ENCODE peak calls at places on chromosomes 16 and 17, in five cellular contexts. I, R, Q, T and M are unnamed samples.

GRCh38 chr17:49157784-49158183 is 25.2 kb downstream of the B4GALNT2 start:
- DNase-seq in I (no peak), R (no peak), Q (no peak), T (peak; percentile 42), M (no peak)

GRCh38 chr16:13042291-13042690 is 140.9 kb downstream of the SHISA9 start:
- DNase-seq in I (no peak), R (no peak), Q (no peak), T (no peak), M (no peak)

GRCh38 chr16:89410322-89410721 is 80.0 kb downstream of the ANKRD11 start:
- DNase-seq in I (no peak), R (no peak), Q (no peak), T (no peak), M (no peak)

GRCh38 chr16:64253114-64253513 is 868.7 kb downstream of the CDH11 start:
- DNase-seq in I (no peak), R (no peak), Q (no peak), T (no peak), M (no peak)

GRCh38 chr17:78276098-78276497 is 44.7 kb downstream of the TMEM235 start:
- DNase-seq in I (no peak), R (peak; percentile 62), Q (no peak), T (no peak), M (no peak)

GRCh38 chr17:5422505-5422904 is 2.5 kb downstream of the RPAIN start:
- DNase-seq in I (no peak), R (no peak), Q (no peak), T (peak; percentile 21), M (peak; percentile 45)

GRCh38 chr16:86578499-86579267 is at the start of gene FOXL1:
- DNase-seq in I (no peak), R (no peak), Q (no peak), T (peak; percentile 59), M (no peak)

GRCh38 chr17:979539-980405 is at the start of gene NXN:
- DNase-seq in I (peak; percentile 94), R (no peak), Q (peak; percentile 74), T (peak; percentile 83), M (no peak)

GRCh38 chr16:59597269-59597668 is 863.2 kb upstream of the GOT2 start:
- DNase-seq in I (no peak), R (no peak), Q (no peak), T (peak; percentile 5), M (no peak)

GRCh38 chr16:27980919-27981670 is 82.4 kb downstream of the GSG1L start:
- DNase-seq in I (no peak), R (no peak), Q (no peak), T (no peak), M (no peak)

GRCh38 chr17:74297941-74298340 is 23.9 kb downstream of the DNAI2 start:
- DNase-seq in I (no peak), R (no peak), Q (no peak), T (no peak), M (no peak)

GRCh38 chr17:6485646-6486412 is 41.6 kb downstream of the PIMREG start:
- DNase-seq in I (no peak), R (no peak), Q (no peak), T (no peak), M (no peak)

GRCh38 chr17:2058521-2059124 is 3.7 kb downstream of the HIC1 start:
- DNase-seq in I (peak; percentile 93), R (no peak), Q (no peak), T (peak; percentile 93), M (no peak)

GRCh38 chr17:62648954-62649294 is 21.5 kb downstream of the MRC2 start:
- DNase-seq in I (peak; percentile 54), R (no peak), Q (no peak), T (no peak), M (no peak)

GRCh38 chr17:37278247-37278894 is 97.4 kb upstream of the C17orf78 start:
- DNase-seq in I (no peak), R (no peak), Q (no peak), T (no peak), M (no peak)

GRCh38 chr17:82434216-82434565 is 15.8 kb upstream of the OGFOD3 start:
- DNase-seq in I (no peak), R (no peak), Q (no peak), T (no peak), M (no peak)

GRCh38 chr17:36728030-36728991 is 126.9 kb downstream of the MRM1 start:
- DNase-seq in I (no peak), R (no peak), Q (no peak), T (no peak), M (no peak)

GRCh38 chr16:57413733-57414132 is 9.2 kb downstream of the CCL17 start:
- DNase-seq in I (no peak), R (no peak), Q (no peak), T (no peak), M (no peak)

GRCh38 chr16:3101018-3101840 is 2.1 kb upstream of the ZSCAN10 start:
- DNase-seq in I (no peak), R (no peak), Q (no peak), T (peak; percentile 42), M (no peak)

GRCh38 chr16:4392382-4393242 is 21.0 kb downstream of the VASN start:
- DNase-seq in I (no peak), R (no peak), Q (no peak), T (peak; percentile 86), M (peak; percentile 68)

GRCh38 chr17:76866203-76866602 is 2.0 kb upstream of the MGAT5B start:
- DNase-seq in I (no peak), R (no peak), Q (no peak), T (no peak), M (no peak)

GRCh38 chr17:80152057-80152831 is 5.3 kb upstream of the EIF4A3 start:
- DNase-seq in I (no peak), R (no peak), Q (no peak), T (peak; percentile 95), M (peak; percentile 58)

GRCh38 chr17:82065193-82065637 is 389 bp downstream of the DUS1L start:
- DNase-seq in I (no peak), R (no peak), Q (no peak), T (peak; percentile 31), M (no peak)

GRCh38 chr17:42342242-42343008 is 45.8 kb downstream of the STAT3 start:
- DNase-seq in I (no peak), R (no peak), Q (no peak), T (no peak), M (no peak)

GRCh38 chr17:9367186-9367585 is 208.4 kb downstream of the STX8 start:
- DNase-seq in I (no peak), R (no peak), Q (peak; percentile 37), T (no peak), M (no peak)

GRCh38 chr16:87723224-87723619 is 42.6 kb downstream of the KLHDC4 start:
- DNase-seq in I (peak; percentile 72), R (no peak), Q (peak; percentile 91), T (peak; percentile 72), M (no peak)

GRCh38 chr17:72945468-72945867 is 147.0 kb downstream of the SLC39A11 start:
- DNase-seq in I (no peak), R (no peak), Q (no peak), T (no peak), M (no peak)
- TF ChIP-seq CTCF in I (no peak), R (no peak), Q (no peak), T (no peak), M (no peak)

DNA sequence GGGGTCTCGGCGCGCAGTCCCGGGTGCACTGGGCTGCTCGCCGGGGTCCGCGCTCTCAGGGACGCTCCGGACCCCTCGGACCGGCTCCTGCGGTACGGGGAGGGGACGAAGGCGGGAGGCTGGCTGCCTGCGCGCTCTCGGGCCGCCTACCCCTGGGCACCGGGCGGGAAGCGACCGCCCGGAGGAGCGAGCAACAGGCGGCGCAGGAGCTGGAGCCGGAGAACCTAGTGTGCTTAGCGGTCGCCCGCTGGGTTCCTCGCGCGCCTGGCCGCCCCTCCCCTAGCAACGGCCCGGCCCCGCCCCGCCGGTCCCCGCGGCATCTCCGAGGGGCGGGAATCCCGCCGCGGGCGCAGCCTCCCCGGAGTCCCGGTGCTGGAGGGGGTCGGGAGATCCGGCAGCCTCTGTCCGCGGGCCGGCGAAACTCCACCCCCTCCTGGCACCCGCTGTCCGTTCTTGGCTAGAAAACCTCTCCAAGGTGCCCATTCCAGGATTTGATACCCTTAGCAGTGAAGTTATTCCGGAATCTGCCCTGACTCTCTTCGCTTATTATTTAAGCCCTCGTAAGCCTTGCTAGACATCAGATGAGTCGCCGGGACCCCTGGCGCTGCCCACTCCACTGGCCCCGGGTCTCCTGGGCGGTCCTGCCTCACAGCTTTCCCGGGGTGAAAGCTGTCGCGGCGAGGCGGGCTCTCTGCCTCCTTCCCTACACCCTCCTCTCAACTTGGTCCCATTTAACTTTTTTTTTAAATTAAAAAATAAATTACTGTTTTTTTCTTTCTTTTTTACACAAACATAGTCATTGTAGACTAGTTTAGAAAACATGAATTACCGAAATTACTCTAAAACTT is at the start of gene RPRML:
- DNase-seq in I (no peak), R (no peak), Q (no peak), T (peak; percentile 35), M (no peak)
- H3K4me3 ChIP-seq in I (peak within 1 kb of the TSS; percentile 53), R (peak within 1 kb of the TSS; percentile 46), Q (peak within 1 kb of the TSS; percentile 64), T (peak within 1 kb of the TSS; percentile 46), M (peak within 1 kb of the TSS; percentile 37)

GRCh38 chr16:19513377-19514053 is 8.4 kb downstream of the GDE1 start:
- DNase-seq in I (no peak), R (no peak), Q (no peak), T (peak; percentile 56), M (no peak)
- TF ChIP-seq CTCF in I (no peak), R (no peak), Q (no peak), T (no peak), M (no peak)

GRCh38 chr16:72471317-72471716 is 299.4 kb upstream of the PMFBP1 start:
- DNase-seq in I (no peak), R (no peak), Q (no peak), T (no peak), M (no peak)

GRCh38 chr16:72468582-72468981 is 296.6 kb upstream of the PMFBP1 start:
- DNase-seq in I (no peak), R (no peak), Q (no peak), T (peak; percentile 67), M (no peak)

GRCh38 chr16:72470541-72470940 is 298.6 kb upstream of the PMFBP1 start:
- DNase-seq in I (no peak), R (no peak), Q (no peak), T (no peak), M (no peak)

GRCh38 chr16:72467157-72467759 is 295.3 kb upstream of the PMFBP1 start:
- DNase-seq in I (no peak), R (peak; percentile 18), Q (no peak), T (peak; percentile 71), M (peak; percentile 18)

GRCh38 chr16:72469932-72470331 is 298.0 kb upstream of the PMFBP1 start:
- DNase-seq in I (no peak), R (no peak), Q (no peak), T (no peak), M (no peak)
- H3K4me3 ChIP-seq in I (no peak overlapping the region), R (no peak overlapping the region), Q (no peak overlapping the region), T (no peak overlapping the region), M (no peak overlapping the region)